ENCODE peak calls at places on chromosomes 4 and X, in nine cellular contexts. K is CD8-positive, alpha-beta T cell; E is adrenal gland; U is lower leg skin; I is PC-9; Q is RWPE1; G is spleen; R is gastrocnemius medialis; D is A549. B is an unnamed sample.

GRCh38 chr4:54959656-54960055 is 165.7 kb downstream of the KDR start:
- DNase-seq in E (no peak), Q (no peak), G (no peak), K (no peak), U (no peak), R (no peak), I (no peak), D (no peak), B (peak)

GRCh38 chr4:108168672-108169562 is at the start of gene LEF1:
- DNase-seq in G (peak), R (no peak), D (no peak), U (no peak), Q (no peak), I (peak), K (peak), E (peak), B (peak)

GRCh38 chrX:48695925-48696300 is 621 bp upstream of the SUV39H1 start:
- DNase-seq in K (no peak), I (no peak), Q (no peak), U (no peak), E (no peak), G (no peak), D (peak), R (no peak), B (no peak)

GRCh38 chr4:1969928-1970723 is 38.6 kb downstream of the NELFA start:
- DNase-seq in E (no peak), R (no peak), Q (no peak), U (no peak), K (no peak), D (no peak), G (peak), I (no peak), B (no peak)

GRCh38 chrX:40189621-40190020 is 91.9 kb upstream of the BCOR start:
- DNase-seq in E (no peak), G (no peak), U (no peak), I (no peak), R (no peak), D (no peak), K (no peak), Q (no peak), B (no peak)

GRCh38 chrX:20067709-20068315 is 48.9 kb downstream of the MAP7D2 start:
- DNase-seq in D (peak), R (peak), G (no peak), E (peak), U (peak), I (peak), K (no peak), Q (peak), B (peak)

GRCh38 chrX:134821370-134821769 is 163.1 kb upstream of the PLAC1 start:
- DNase-seq in K (no peak), R (no peak), E (no peak), D (no peak), Q (peak), U (no peak), G (no peak), I (no peak), B (peak)

GRCh38 chrX:14798805-14799397 is 74.0 kb downstream of the FANCB start:
- DNase-seq in R (no peak), U (no peak), Q (no peak), I (no peak), E (no peak), G (no peak), K (no peak), D (no peak), B (no peak)

GRCh38 chr4:80423553-80424224 is 88.2 kb downstream of the CFAP299 start:
- DNase-seq in D (no peak), K (no peak), Q (no peak), I (no peak), U (no peak), R (no peak), E (no peak), G (no peak), B (no peak)

GRCh38 chrX:9644335-9644734 is 121.3 kb downstream of the GPR143 start:
- DNase-seq in D (no peak), R (no peak), G (no peak), E (no peak), Q (no peak), K (peak), I (no peak), U (no peak), B (no peak)

GRCh38 chrX:42755820-42756219 is 22.1 kb downstream of the PPP1R2C start:
- DNase-seq in U (peak), I (peak), K (no peak), D (peak), E (peak), R (peak), G (no peak), Q (peak), B (peak)

GRCh38 chrX:39996561-39996960 is 101.2 kb downstream of the BCOR start:
- DNase-seq in U (no peak), R (no peak), E (no peak), I (no peak), K (no peak), G (no peak), Q (no peak), D (no peak), B (no peak)

GRCh38 chr4:144712775-144713174 is 66.8 kb downstream of the HHIP start:
- DNase-seq in I (no peak), Q (no peak), G (no peak), E (no peak), R (no peak), K (no peak), D (no peak), U (no peak), B (peak)

GRCh38 chr4:174265917-174266316 is 17.6 kb downstream of the FBXO8 start:
- DNase-seq in I (no peak), R (no peak), Q (no peak), G (no peak), K (no peak), D (no peak), E (no peak), U (no peak), B (peak)

GRCh38 chr4:121943941-121944340 is 7.9 kb downstream of the TRPC3 start:
- DNase-seq in I (no peak), D (no peak), E (no peak), U (no peak), G (no peak), Q (peak), R (no peak), K (no peak), B (no peak)

DNA sequence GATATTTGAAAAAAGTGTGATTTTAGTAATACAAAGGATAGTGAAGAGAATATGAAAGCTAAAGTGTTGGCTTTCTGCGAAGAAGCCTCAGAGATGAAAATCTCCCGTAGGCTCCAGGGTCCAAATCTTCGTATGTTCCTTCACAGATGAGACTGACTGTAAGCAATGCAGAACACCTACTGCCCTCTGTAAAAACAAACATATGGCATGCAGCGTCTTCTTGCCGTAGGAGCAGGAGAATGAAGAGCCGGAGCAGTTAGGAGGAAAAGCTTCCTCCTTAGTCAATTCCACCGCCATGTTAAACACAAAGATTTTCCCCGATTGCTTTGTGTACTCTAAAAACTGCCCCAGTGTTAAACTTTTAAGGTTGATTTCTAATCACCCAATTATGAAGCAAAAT is 22.5 kb downstream of the RWDD4 start:
- DNase-seq in K (no peak), I (no peak), G (no peak), D (peak), E (no peak), R (no peak), Q (no peak), U (no peak), B (peak)
- TF ChIP-seq CTCF in K (no peak), I (no peak), G (no peak), D (peak), E (no peak), R (no peak), Q (no peak), U (no peak), B (peak)

GRCh38 chr4:151324449-151325319 is 721 bp downstream of the SH3D19 start:
- DNase-seq in U (no peak), Q (peak), G (no peak), R (peak), D (peak), I (peak), K (no peak), E (peak), B (peak)

GRCh38 chr4:151322565-151322964 is 2.8 kb downstream of the SH3D19 start:
- DNase-seq in U (no peak), G (no peak), K (no peak), R (no peak), E (no peak), I (no peak), Q (peak), D (no peak), B (peak)

GRCh38 chr4:151324124-151324448 is 1.3 kb downstream of the SH3D19 start:
- DNase-seq in E (no peak), R (no peak), D (no peak), G (no peak), K (no peak), Q (no peak), U (no peak), I (no peak), B (no peak)

GRCh38 chr4:151329217-151330007 is 4.0 kb upstream of the SH3D19 start:
- DNase-seq in U (no peak), Q (no peak), D (no peak), R (no peak), K (no peak), I (no peak), E (no peak), G (no peak), B (no peak)

DNA sequence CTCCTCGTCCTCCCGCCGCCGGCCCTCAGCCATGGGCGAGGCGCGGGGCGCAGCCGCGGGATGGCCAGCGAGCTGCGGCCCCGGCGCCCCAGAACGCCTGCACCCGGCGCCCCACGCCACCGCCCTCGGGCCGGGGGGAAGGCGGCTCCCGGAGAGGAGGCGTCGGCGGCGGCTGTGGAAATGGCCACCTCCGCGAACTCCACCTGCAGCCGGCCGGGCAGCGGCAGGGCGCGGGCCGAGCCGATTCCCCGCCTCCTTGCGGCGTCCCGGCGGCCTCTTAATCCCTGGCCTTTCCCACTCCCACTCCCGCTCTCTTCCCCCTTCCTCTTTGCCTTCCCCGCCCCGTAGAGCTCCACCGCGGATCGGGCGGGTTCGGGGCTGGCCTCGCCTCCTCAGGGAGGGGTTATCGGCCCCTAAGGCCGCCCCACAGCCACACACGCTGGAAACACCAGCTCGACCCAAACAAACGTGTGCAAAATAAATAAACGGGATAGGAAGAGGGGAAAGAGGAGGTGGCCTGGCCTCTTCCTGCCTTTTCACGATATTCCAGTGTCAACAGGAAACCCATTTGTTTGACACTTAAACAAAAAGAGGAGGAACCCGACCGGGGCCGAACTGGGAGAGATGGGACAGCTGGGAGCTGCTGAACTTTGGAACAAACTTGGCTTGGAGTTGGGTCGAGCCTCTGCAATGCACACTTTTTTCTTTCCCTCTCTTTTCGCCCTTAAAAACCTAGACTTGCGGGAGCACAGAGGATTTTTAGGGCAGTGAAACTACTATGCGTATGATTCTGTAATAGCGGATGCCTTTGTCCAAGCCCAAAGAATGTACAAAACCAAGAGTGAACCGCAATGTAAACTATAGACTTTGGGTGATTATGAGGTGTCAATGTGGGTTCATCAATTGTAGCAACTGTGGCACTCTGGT is at the start of gene SH3D19:
- DNase-seq in Q (peak), U (peak), E (peak), G (peak), I (peak), R (peak), D (peak), K (no peak), B (peak)
- TF ChIP-seq CTCF in Q (no peak), U (no peak), E (no peak), G (no peak), I (no peak), R (no peak), D (no peak), K (no peak), B (no peak)

DNA sequence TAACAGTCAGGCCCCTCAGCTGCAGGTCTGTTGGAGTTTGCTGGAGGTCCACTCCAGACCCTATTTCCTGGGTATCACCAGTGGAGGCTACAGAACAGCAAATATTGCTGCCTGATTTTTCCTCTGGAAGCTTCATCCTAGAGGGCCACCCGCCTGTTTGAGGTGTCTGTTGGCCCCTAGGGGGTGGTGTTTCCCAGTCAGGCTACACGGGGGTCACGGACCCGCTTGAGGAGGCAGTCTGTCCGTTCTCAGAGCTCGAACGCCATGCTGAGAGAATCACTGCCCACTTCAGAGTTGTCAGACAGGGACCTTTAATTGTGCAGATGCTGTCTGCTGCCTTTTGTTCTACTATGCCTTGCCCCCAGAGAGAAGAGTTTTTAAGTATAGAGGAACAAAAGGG is 160.8 kb downstream of the DKK2 start:
- DNase-seq in I (no peak), R (no peak), G (peak), Q (no peak), K (no peak), E (no peak), D (no peak), U (no peak), B (no peak)
- TF ChIP-seq CTCF in I (no peak), R (no peak), G (no peak), Q (no peak), K (no peak), E (no peak), D (no peak), U (no peak), B (no peak)

DNA sequence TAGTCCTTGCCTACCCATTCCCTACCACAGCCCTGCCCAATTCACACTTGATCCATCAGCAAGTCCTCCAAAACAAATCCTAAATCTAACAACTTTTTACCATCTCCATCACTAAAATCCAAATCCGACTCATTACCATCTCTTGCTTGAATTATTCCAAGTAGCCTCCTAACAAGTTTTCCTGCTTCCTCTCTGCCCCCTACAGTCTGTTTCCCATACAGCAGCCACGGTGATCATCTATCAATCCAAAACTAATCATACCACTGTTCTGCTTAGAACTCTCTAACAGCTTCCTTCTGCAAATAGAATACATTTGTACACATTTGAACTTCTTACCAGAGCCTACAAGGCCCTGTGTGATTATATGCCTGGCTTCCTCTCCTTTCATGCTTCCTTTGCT is 133.0 kb downstream of the SHROOM4 start:
- DNase-seq in I (no peak), K (no peak), U (no peak), R (no peak), Q (no peak), D (no peak), E (no peak), G (no peak), B (peak)
- TF ChIP-seq CTCF in I (no peak), K (no peak), U (no peak), R (no peak), Q (no peak), D (no peak), E (no peak), G (no peak), B (peak)

GRCh38 chr4:115228851-115229250 is 115.4 kb upstream of the NDST4 start:
- DNase-seq in Q (no peak), R (no peak), G (no peak), K (no peak), D (no peak), E (no peak), U (no peak), I (no peak), B (no peak)

GRCh38 chr4:115229873-115230272 is 116.5 kb upstream of the NDST4 start:
- DNase-seq in D (no peak), I (no peak), U (no peak), Q (no peak), R (no peak), K (no peak), E (no peak), G (no peak), B (no peak)

GRCh38 chr4:115233600-115233999 is 120.2 kb upstream of the NDST4 start:
- DNase-seq in D (no peak), Q (no peak), R (no peak), U (no peak), G (no peak), E (no peak), K (no peak), I (no peak), B (no peak)

DNA sequence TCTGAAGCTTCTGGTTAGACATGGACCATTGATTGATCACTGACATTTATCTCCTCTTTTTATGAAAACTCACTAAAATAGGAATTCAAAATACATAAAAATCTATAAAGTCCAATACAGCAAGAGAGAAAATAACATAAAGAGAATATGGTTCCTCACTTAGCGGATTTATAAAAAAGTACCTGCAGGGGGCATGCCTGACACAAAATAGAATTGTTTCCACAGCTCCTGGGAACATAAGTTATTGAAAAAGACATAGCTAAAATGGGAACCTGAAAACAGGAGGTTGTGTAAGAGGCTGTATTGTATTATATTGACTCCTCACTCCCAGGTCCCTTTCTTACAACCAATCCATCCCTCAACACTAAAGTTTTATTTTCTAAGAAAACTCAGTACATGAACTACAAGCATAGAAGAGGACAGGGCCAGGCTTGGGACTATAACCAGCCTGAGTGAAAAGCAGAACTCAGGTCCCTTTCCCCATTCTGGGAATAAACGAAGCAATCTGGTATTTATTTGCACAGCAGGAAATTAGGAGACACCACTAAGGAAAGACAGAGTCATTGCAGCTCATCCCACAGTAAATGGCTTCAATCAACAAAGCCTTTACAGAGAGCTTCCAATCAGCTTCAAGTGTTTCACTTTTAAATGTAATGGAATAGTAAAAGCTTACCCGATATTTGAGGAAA is 121.1 kb upstream of the NDST4 start:
- DNase-seq in Q (no peak), D (no peak), U (no peak), R (no peak), K (no peak), G (no peak), E (no peak), I (no peak), B (peak)
- TF ChIP-seq CTCF in Q (peak), D (peak), U (no peak), R (no peak), K (no peak), G (no peak), E (no peak), I (peak), B (no peak)

GRCh38 chrX:100410083-100410590 is at the start of gene PCDH19:
- DNase-seq in G (peak), D (peak), Q (peak), K (no peak), I (no peak), R (no peak), E (peak), U (no peak), B (peak)

GRCh38 chrX:100411802-100412333 is 1.8 kb upstream of the PCDH19 start:
- DNase-seq in D (no peak), K (no peak), U (no peak), G (no peak), E (no peak), Q (no peak), R (no peak), I (no peak), B (no peak)

GRCh38 chrX:100409316-100410082 is 574 bp downstream of the PCDH19 start:
- DNase-seq in R (no peak), D (no peak), I (no peak), Q (no peak), E (no peak), K (no peak), U (no peak), G (no peak), B (peak)

GRCh38 chrX:100410901-100411801 is 1.1 kb upstream of the PCDH19 start:
- DNase-seq in I (no peak), K (no peak), R (no peak), D (no peak), G (no peak), E (no peak), U (no peak), Q (no peak), B (no peak)

DNA sequence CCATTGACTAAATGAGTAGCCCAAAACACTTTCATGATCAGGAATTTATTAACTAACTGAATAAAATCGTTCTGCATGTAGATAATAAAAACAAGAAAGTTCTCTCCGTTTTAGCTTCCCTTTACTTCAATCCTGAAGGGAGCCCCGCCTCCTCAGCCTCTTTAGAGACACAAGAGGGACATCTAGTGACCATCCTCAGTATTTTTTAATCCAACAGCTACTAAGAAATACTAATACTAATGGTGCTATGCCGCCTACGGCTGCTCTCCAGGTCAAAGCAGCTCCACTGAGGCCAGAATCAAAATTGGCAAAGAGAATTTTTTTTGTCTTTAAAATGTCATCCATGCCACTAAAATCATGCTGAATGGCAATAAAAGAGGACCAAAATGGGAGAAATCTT is 3.2 kb upstream of the PCDH19 start:
- DNase-seq in R (no peak), G (no peak), U (no peak), D (peak), K (no peak), E (peak), Q (peak), I (peak), B (peak)
- TF ChIP-seq CTCF in R (no peak), G (no peak), U (no peak), D (peak), K (no peak), E (peak), Q (no peak), I (peak), B (peak)

B was measured in choroid plexus epithelial cell.